ENCODE peak calls at places on chromosomes 1 and 21, in five cellular contexts. One of them, this sample, is unnamed.
A peak's percentile ranks its signal among the peaks of the same experiment; 100 is the strongest.

GRCh38 chr1:9249534-9250335 is 15.2 kb downstream of the H6PD start:
- DNase-seq in CD8-positive, alpha-beta T cell: no peak
- DNase-seq in B cell: no peak
- DNase-seq in WTC11: peak; percentile 80
- DNase-seq in COR-L47: no peak
- DNase-seq in this sample: no peak

GRCh38 chr1:42075179-42075578 is 78.0 kb upstream of the GUCA2B start:
- DNase-seq in CD8-positive, alpha-beta T cell: no peak
- DNase-seq in B cell: no peak
- DNase-seq in WTC11: no peak
- DNase-seq in COR-L47: no peak
- DNase-seq in this sample: no peak

GRCh38 chr1:193462629-193463320 is 276.4 kb upstream of the B3GALT2 start:
- DNase-seq in CD8-positive, alpha-beta T cell: no peak
- DNase-seq in B cell: no peak
- DNase-seq in WTC11: no peak
- DNase-seq in COR-L47: no peak
- DNase-seq in this sample: no peak

GRCh38 chr1:208919371-208919770 is 664.1 kb upstream of the CAMK1G start:
- DNase-seq in CD8-positive, alpha-beta T cell: no peak
- DNase-seq in B cell: no peak
- DNase-seq in WTC11: no peak
- DNase-seq in COR-L47: no peak
- DNase-seq in this sample: no peak

GRCh38 chr1:173475564-173476196 is 1.5 kb upstream of the PRDX6 start:
- DNase-seq in CD8-positive, alpha-beta T cell: no peak
- DNase-seq in B cell: no peak
- DNase-seq in WTC11: no peak
- DNase-seq in COR-L47: peak; percentile 18
- DNase-seq in this sample: peak; percentile 59

GRCh38 chr1:74629283-74629682 is 44.3 kb downstream of the ERICH3 start:
- DNase-seq in CD8-positive, alpha-beta T cell: no peak
- DNase-seq in B cell: no peak
- DNase-seq in WTC11: peak; percentile 10
- DNase-seq in COR-L47: no peak
- DNase-seq in this sample: no peak

GRCh38 chr21:44897326-44898010 is 23.2 kb downstream of the ITGB2 start:
- DNase-seq in CD8-positive, alpha-beta T cell: no peak
- DNase-seq in B cell: no peak
- DNase-seq in WTC11: peak; percentile 62
- DNase-seq in COR-L47: no peak
- DNase-seq in this sample: no peak

GRCh38 chr1:151005729-151006330 is 872 bp downstream of the MINDY1 start:
- DNase-seq in CD8-positive, alpha-beta T cell: no peak
- DNase-seq in B cell: no peak
- DNase-seq in WTC11: no peak
- DNase-seq in COR-L47: no peak
- DNase-seq in this sample: no peak

GRCh38 chr1:209601809-209602657 is 18.5 kb downstream of the CAMK1G start:
- DNase-seq in CD8-positive, alpha-beta T cell: no peak
- DNase-seq in B cell: no peak
- DNase-seq in WTC11: peak; percentile 37
- DNase-seq in COR-L47: peak; percentile 43
- DNase-seq in this sample: peak; percentile 35

GRCh38 chr1:180167721-180168467 is 13.2 kb downstream of the QSOX1 start:
- DNase-seq in CD8-positive, alpha-beta T cell: no peak
- DNase-seq in B cell: no peak
- DNase-seq in WTC11: peak; percentile 80
- DNase-seq in COR-L47: peak; percentile 15
- DNase-seq in this sample: no peak

GRCh38 chr1:159492575-159493323 is 43.1 kb downstream of the OR10J5 start:
- DNase-seq in CD8-positive, alpha-beta T cell: no peak
- DNase-seq in B cell: no peak
- DNase-seq in WTC11: no peak
- DNase-seq in COR-L47: no peak
- DNase-seq in this sample: no peak

GRCh38 chr1:73953186-73953585 is 244.8 kb downstream of the LRRIQ3 start:
- DNase-seq in CD8-positive, alpha-beta T cell: no peak
- DNase-seq in B cell: no peak
- DNase-seq in WTC11: no peak
- DNase-seq in COR-L47: no peak
- DNase-seq in this sample: no peak

GRCh38 chr1:153354515-153355193 is 3.0 kb upstream of the S100A9 start:
- DNase-seq in CD8-positive, alpha-beta T cell: no peak
- DNase-seq in B cell: no peak
- DNase-seq in WTC11: no peak
- DNase-seq in COR-L47: no peak
- DNase-seq in this sample: no peak

GRCh38 chr1:4678318-4678717 is 23.9 kb downstream of the AJAP1 start:
- DNase-seq in CD8-positive, alpha-beta T cell: no peak
- DNase-seq in B cell: no peak
- DNase-seq in WTC11: no peak
- DNase-seq in COR-L47: no peak
- DNase-seq in this sample: no peak

GRCh38 chr1:211382182-211382713 is 55.6 kb downstream of the TRAF5 start:
- DNase-seq in CD8-positive, alpha-beta T cell: no peak
- DNase-seq in B cell: no peak
- DNase-seq in WTC11: no peak
- DNase-seq in COR-L47: no peak
- DNase-seq in this sample: no peak

GRCh38 chr1:233105225-233105624 is 154.8 kb downstream of the NTPCR start:
- DNase-seq in CD8-positive, alpha-beta T cell: no peak
- DNase-seq in B cell: no peak
- DNase-seq in WTC11: no peak
- DNase-seq in COR-L47: no peak
- DNase-seq in this sample: no peak

GRCh38 chr1:162822391-162823200 is 32.1 kb downstream of the HSD17B7 start:
- DNase-seq in CD8-positive, alpha-beta T cell: no peak
- DNase-seq in B cell: no peak
- DNase-seq in WTC11: peak; percentile 72
- DNase-seq in COR-L47: peak; percentile 73
- DNase-seq in this sample: peak; percentile 81

GRCh38 chr1:61606448-61607312 is 118.3 kb downstream of the TM2D1 start:
- DNase-seq in CD8-positive, alpha-beta T cell: no peak
- DNase-seq in B cell: no peak
- DNase-seq in WTC11: no peak
- DNase-seq in COR-L47: no peak
- DNase-seq in this sample: no peak

GRCh38 chr1:8197493-8198282 is 120.2 kb upstream of the SLC45A1 start:
- DNase-seq in CD8-positive, alpha-beta T cell: no peak
- DNase-seq in B cell: no peak
- DNase-seq in WTC11: no peak
- DNase-seq in COR-L47: no peak
- DNase-seq in this sample: no peak

GRCh38 chr1:201495447-201496295 is 11.3 kb downstream of the CSRP1 start:
- DNase-seq in CD8-positive, alpha-beta T cell: no peak
- DNase-seq in B cell: no peak
- DNase-seq in WTC11: no peak
- DNase-seq in COR-L47: peak; percentile 68
- DNase-seq in this sample: peak; percentile 70

GRCh38 chr1:59892836-59893811 is 33.4 kb downstream of the CYP2J2 start:
- DNase-seq in CD8-positive, alpha-beta T cell: no peak
- DNase-seq in B cell: no peak
- DNase-seq in WTC11: no peak
- DNase-seq in COR-L47: no peak
- DNase-seq in this sample: no peak

GRCh38 chr1:43368646-43369020 is 822 bp upstream of the ELOVL1 start:
- DNase-seq in CD8-positive, alpha-beta T cell: no peak
- DNase-seq in B cell: no peak
- DNase-seq in WTC11: no peak
- DNase-seq in COR-L47: no peak
- DNase-seq in this sample: no peak

GRCh38 chr1:42165511-42166210 is 1.1 kb upstream of the GUCA2A start:
- DNase-seq in CD8-positive, alpha-beta T cell: no peak
- DNase-seq in B cell: no peak
- DNase-seq in WTC11: no peak
- DNase-seq in COR-L47: peak; percentile 96
- DNase-seq in this sample: peak; percentile 94

GRCh38 chr1:37561794-37562132 is 5.0 kb downstream of the DNALI1 start:
- DNase-seq in CD8-positive, alpha-beta T cell: no peak
- DNase-seq in B cell: peak; percentile 49
- DNase-seq in WTC11: peak; percentile 60
- DNase-seq in COR-L47: no peak
- DNase-seq in this sample: no peak

GRCh38 chr1:4734791-4735190 is 80.4 kb downstream of the AJAP1 start:
- DNase-seq in CD8-positive, alpha-beta T cell: no peak
- DNase-seq in B cell: no peak
- DNase-seq in WTC11: no peak
- DNase-seq in COR-L47: no peak
- DNase-seq in this sample: no peak

GRCh38 chr1:39575191-39576015 is 1.2 kb downstream of the PABPC4 start:
- DNase-seq in CD8-positive, alpha-beta T cell: peak; percentile 31
- DNase-seq in B cell: no peak
- DNase-seq in WTC11: no peak
- DNase-seq in COR-L47: peak; percentile 9
- DNase-seq in this sample: peak; percentile 23

GRCh38 chr1:158471920-158472319 is at the start of gene OR10R2:
- DNase-seq in CD8-positive, alpha-beta T cell: no peak
- DNase-seq in B cell: no peak
- DNase-seq in WTC11: no peak
- DNase-seq in COR-L47: no peak
- DNase-seq in this sample: no peak

GRCh38 chr1:212970085-212970484 is 19.7 kb downstream of the VASH2 start:
- DNase-seq in CD8-positive, alpha-beta T cell: no peak
- DNase-seq in B cell: peak; percentile 1
- DNase-seq in WTC11: no peak
- DNase-seq in COR-L47: no peak
- DNase-seq in this sample: no peak

GRCh38 chr1:44294588-44295007 is 60.5 kb downstream of the ERI3 start:
- DNase-seq in CD8-positive, alpha-beta T cell: no peak
- DNase-seq in B cell: no peak
- DNase-seq in WTC11: peak; percentile 73
- DNase-seq in COR-L47: no peak
- DNase-seq in this sample: no peak

GRCh38 chr1:226638001-226638601 is 89.5 kb downstream of the STUM start:
- DNase-seq in CD8-positive, alpha-beta T cell: no peak
- DNase-seq in B cell: peak; percentile 38
- DNase-seq in WTC11: no peak
- DNase-seq in COR-L47: no peak
- DNase-seq in this sample: no peak

GRCh38 chr1:177660188-177660587 is 309.7 kb downstream of the SEC16B start:
- DNase-seq in CD8-positive, alpha-beta T cell: no peak
- DNase-seq in B cell: no peak
- DNase-seq in WTC11: no peak
- DNase-seq in COR-L47: no peak
- DNase-seq in this sample: no peak

GRCh38 chr1:72648465-72648864 is 366.1 kb upstream of the NEGR1 start:
- DNase-seq in CD8-positive, alpha-beta T cell: no peak
- DNase-seq in B cell: no peak
- DNase-seq in WTC11: no peak
- DNase-seq in COR-L47: no peak
- DNase-seq in this sample: no peak

GRCh38 chr1:58882322-58882951 is 98.6 kb upstream of the JUN start:
- DNase-seq in CD8-positive, alpha-beta T cell: no peak
- DNase-seq in B cell: no peak
- DNase-seq in WTC11: no peak
- DNase-seq in COR-L47: no peak
- DNase-seq in this sample: no peak

GRCh38 chr1:232902766-232903357 is 47.5 kb upstream of the NTPCR start:
- DNase-seq in CD8-positive, alpha-beta T cell: no peak
- DNase-seq in B cell: no peak
- DNase-seq in WTC11: no peak
- DNase-seq in COR-L47: no peak
- DNase-seq in this sample: no peak

GRCh38 chr1:107264561-107264960 is 123.7 kb downstream of the NTNG1 start:
- DNase-seq in CD8-positive, alpha-beta T cell: no peak
- DNase-seq in B cell: no peak
- DNase-seq in WTC11: no peak
- DNase-seq in COR-L47: no peak
- DNase-seq in this sample: no peak